ENCODE peak calls at places on chromosome 3, in eight cellular contexts. M, Z, I, L, A, J, Y and U are unnamed samples. For H3K4me1, the result is how much of the 10 kb centered on the place peaks cover.

GRCh38 chr3:133869601-133870000 is 26.1 kb downstream of the RAB6B start:
- DNase-seq in J (no peak), M (no peak), A (no peak), I (no peak), Y (no peak), Z (no peak), L (no peak), U (no peak)

GRCh38 chr3:2180661-2181060 is 82.0 kb downstream of the CNTN4 start:
- DNase-seq in A (no peak), Z (no peak), I (no peak), M (no peak), J (no peak), L (no peak), Y (no peak), U (no peak)

GRCh38 chr3:108202080-108202479 is 20.1 kb downstream of the IFT57 start:
- DNase-seq in L (no peak), M (no peak), A (no peak), Y (no peak), J (no peak), Z (no peak), I (peak), U (no peak)

GRCh38 chr3:169295126-169295525 is 368.4 kb downstream of the MECOM start:
- DNase-seq in Y (no peak), A (no peak), Z (no peak), I (peak), L (no peak), J (no peak), M (peak), U (no peak)

GRCh38 chr3:141237701-141238521 is 6.3 kb downstream of the PXYLP1 start:
- DNase-seq in Y (no peak), A (peak), J (no peak), I (no peak), M (no peak), L (peak), Z (peak), U (peak)

GRCh38 chr3:159586587-159587202 is 401.9 kb upstream of the IL12A start:
- DNase-seq in J (no peak), A (no peak), L (no peak), I (peak), M (peak), Y (peak), Z (no peak), U (no peak)

GRCh38 chr3:107498646-107499045 is 24.1 kb upstream of the BBX start:
- DNase-seq in I (no peak), M (no peak), A (no peak), L (no peak), Y (no peak), J (no peak), Z (no peak), U (no peak)

GRCh38 chr3:194472290-194472920 is 14.4 kb downstream of the ATP13A3 start:
- DNase-seq in A (no peak), I (peak), M (peak), J (no peak), Z (peak), L (no peak), Y (peak), U (no peak)

GRCh38 chr3:64687781-64688515 is at the start of gene ADAMTS9:
- DNase-seq in M (no peak), I (peak), Y (no peak), L (peak), A (peak), Z (peak), J (peak), U (peak)

GRCh38 chr3:11498646-11499045 is 145.1 kb downstream of the VGLL4 start:
- DNase-seq in L (no peak), M (no peak), Y (peak), I (peak), J (peak), Z (no peak), A (peak), U (no peak)

GRCh38 chr3:197154-197855 is 742 bp downstream of the CHL1 start:
- DNase-seq in A (no peak), L (peak), Z (no peak), I (no peak), Y (no peak), M (no peak), J (no peak), U (no peak)

GRCh38 chr3:42539871-42540714 is 37.6 kb downstream of the VIPR1 start:
- DNase-seq in Z (peak), A (peak), L (no peak), M (peak), Y (peak), J (peak), I (no peak), U (no peak)

GRCh38 chr3:118262800-118263402 is 771.7 kb downstream of the IGSF11 start:
- DNase-seq in M (no peak), A (no peak), L (no peak), Z (no peak), I (no peak), Y (no peak), J (no peak), U (no peak)

GRCh38 chr3:111616417-111617105 is 21.4 kb upstream of the ZBED2 start:
- DNase-seq in Y (peak), M (no peak), J (no peak), L (no peak), Z (no peak), I (peak), A (no peak), U (no peak)

GRCh38 chr3:58022490-58022889 is 14.3 kb downstream of the FLNB start:
- DNase-seq in A (no peak), I (no peak), L (no peak), M (no peak), Y (no peak), J (no peak), Z (no peak), U (no peak)

GRCh38 chr3:15557511-15557946 is 36.0 kb upstream of the COLQ start:
- DNase-seq in M (peak), Z (peak), J (peak), A (peak), I (peak), Y (peak), L (no peak), U (peak)

GRCh38 chr3:96466441-96466840 is 348.0 kb upstream of the EPHA6 start:
- DNase-seq in Y (no peak), J (no peak), A (no peak), Z (no peak), M (no peak), I (no peak), L (no peak), U (no peak)

GRCh38 chr3:77577264-77577663 is 537.4 kb downstream of the ROBO2 start:
- DNase-seq in L (no peak), Z (no peak), M (no peak), I (no peak), J (no peak), Y (no peak), A (no peak), U (no peak)

GRCh38 chr3:14563946-14564539 is 23.9 kb upstream of the GRIP2 start:
- DNase-seq in A (no peak), I (no peak), M (no peak), Z (no peak), Y (no peak), J (no peak), L (peak), U (no peak)

GRCh38 chr3:179421500-179421899 is 29.8 kb downstream of the GNB4 start:
- DNase-seq in A (no peak), M (no peak), I (peak), L (no peak), J (no peak), Y (no peak), Z (no peak), U (no peak)

GRCh38 chr3:32816439-32817194 is 1.2 kb upstream of the TRIM71 start:
- DNase-seq in M (no peak), Z (no peak), L (no peak), A (no peak), I (no peak), Y (peak), J (no peak), U (no peak)

GRCh38 chr3:186642014-186642413 is 1.8 kb downstream of the FETUB start:
- DNase-seq in M (no peak), Y (no peak), L (no peak), Z (no peak), I (no peak), A (no peak), J (no peak), U (no peak)

GRCh38 chr3:62248831-62249776 is 124.2 kb downstream of the FEZF2 start:
- DNase-seq in M (no peak), L (no peak), J (no peak), A (no peak), I (peak), Z (no peak), Y (no peak), U (no peak)

GRCh38 chr3:167467848-167468611 is 5.8 kb downstream of the SERPINI2 start:
- DNase-seq in Y (peak), J (no peak), M (no peak), A (no peak), Z (no peak), I (no peak), L (no peak), U (no peak)

GRCh38 chr3:148146947-148147346 is 550.8 kb upstream of the AGTR1 start:
- DNase-seq in Z (no peak), J (no peak), M (no peak), L (no peak), I (peak), Y (no peak), A (no peak), U (no peak)

GRCh38 chr3:133262371-133262770 is 137.5 kb upstream of the BFSP2 start:
- DNase-seq in Y (no peak), L (no peak), I (no peak), Z (no peak), M (no peak), A (no peak), J (no peak), U (no peak)

GRCh38 chr3:150168694-150169093 is 198.0 kb upstream of the PFN2 start:
- DNase-seq in J (peak), I (peak), Y (no peak), A (no peak), Z (no peak), L (no peak), M (no peak), U (peak)

GRCh38 chr3:179760944-179761343 is 108.1 kb downstream of the USP13 start:
- DNase-seq in Z (no peak), Y (peak), A (no peak), J (peak), I (peak), L (no peak), M (no peak), U (peak)

DNA sequence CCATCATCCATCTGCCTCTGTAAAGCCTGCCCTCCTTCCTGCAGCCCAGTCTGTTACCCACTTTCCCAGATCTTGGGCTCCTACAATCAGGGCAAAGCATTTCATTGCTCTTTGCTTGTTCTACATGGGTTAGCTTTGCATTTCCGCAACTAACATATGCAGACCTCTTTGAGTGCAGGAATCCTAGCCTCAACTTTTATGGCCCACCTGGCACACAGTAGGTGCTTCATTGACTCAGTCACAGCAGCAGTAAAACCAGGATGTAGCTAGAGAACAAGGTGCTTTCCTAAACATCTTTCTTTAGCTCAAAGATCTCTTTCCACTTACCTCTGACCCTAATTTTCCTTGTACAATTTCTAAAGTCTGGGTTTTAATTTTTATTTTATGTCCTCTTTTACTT is 3.5 kb downstream of the CD80 start:
- DNase-seq in Y (no peak), J (no peak), I (no peak), L (no peak), Z (no peak), M (no peak), A (no peak), U (no peak)
- H3K4me3 ChIP-seq in Y (no peak), J (no peak), I (no peak), L (no peak), Z (no peak), M (no peak), A (no peak), U (no peak)

GRCh38 chr3:139185482-139185881 is 140.8 kb upstream of the PRR23C start:
- DNase-seq in Y (no peak), M (no peak), A (no peak), L (no peak), I (no peak), Z (no peak), J (no peak), U (no peak)
- TF ChIP-seq POLR2A in Y (no peak), M (no peak), A (no peak), L (no peak), I (no peak), Z (no peak), J (no peak), U (no peak)

GRCh38 chr3:41221278-41221677 is 22.0 kb downstream of the CTNNB1 start:
- DNase-seq in I (no peak), A (no peak), Z (no peak), Y (no peak), J (no peak), L (no peak), M (no peak), U (no peak)

GRCh38 chr3:41222508-41222907 is 23.2 kb downstream of the CTNNB1 start:
- DNase-seq in M (no peak), A (no peak), L (no peak), J (no peak), Z (no peak), I (no peak), Y (no peak), U (no peak)

GRCh38 chr3:41223078-41223477 is 23.8 kb downstream of the CTNNB1 start:
- DNase-seq in M (no peak), Z (no peak), J (no peak), Y (no peak), I (no peak), A (no peak), L (no peak), U (no peak)

GRCh38 chr3:41223691-41224090 is 24.4 kb downstream of the CTNNB1 start:
- DNase-seq in J (no peak), Y (no peak), I (no peak), Z (no peak), L (no peak), A (no peak), M (no peak), U (no peak)

GRCh38 chr3:41222012-41222411 is 22.7 kb downstream of the CTNNB1 start:
- DNase-seq in A (no peak), M (no peak), Z (no peak), L (no peak), J (no peak), Y (no peak), I (no peak), U (no peak)
- H3K4me1 ChIP-seq in A (under half), M (under half), Z (under half), L (half or more), J (half or more), Y (half or more), I (under half), U (half or more)

GRCh38 chr3:163273694-163274093 is 1777.1 kb downstream of the OTOL1 start:
- DNase-seq in J (no peak), M (no peak), Y (no peak), I (no peak), A (no peak), L (no peak), Z (no peak), U (no peak)
- H3K4me3 ChIP-seq in J (no peak), M (no peak), Y (no peak), I (no peak), A (no peak), L (no peak), Z (no peak), U (no peak)

GRCh38 chr3:129425619-129426018 is 2.8 kb downstream of the EFCAB12 start:
- DNase-seq in Y (no peak), I (no peak), M (no peak), J (no peak), A (no peak), L (no peak), Z (no peak), U (no peak)

GRCh38 chr3:129429597-129429996 is 1.2 kb upstream of the EFCAB12 start:
- DNase-seq in L (no peak), I (no peak), M (no peak), A (no peak), Z (no peak), J (no peak), Y (no peak), U (no peak)

GRCh38 chr3:129429080-129429451 is 630 bp upstream of the EFCAB12 start:
- DNase-seq in J (no peak), Y (no peak), A (no peak), Z (no peak), L (no peak), I (no peak), M (no peak), U (no peak)

GRCh38 chr3:129428020-129428381 is 435 bp downstream of the EFCAB12 start:
- DNase-seq in L (no peak), Z (no peak), I (no peak), A (no peak), M (no peak), J (no peak), Y (no peak), U (no peak)

DNA sequence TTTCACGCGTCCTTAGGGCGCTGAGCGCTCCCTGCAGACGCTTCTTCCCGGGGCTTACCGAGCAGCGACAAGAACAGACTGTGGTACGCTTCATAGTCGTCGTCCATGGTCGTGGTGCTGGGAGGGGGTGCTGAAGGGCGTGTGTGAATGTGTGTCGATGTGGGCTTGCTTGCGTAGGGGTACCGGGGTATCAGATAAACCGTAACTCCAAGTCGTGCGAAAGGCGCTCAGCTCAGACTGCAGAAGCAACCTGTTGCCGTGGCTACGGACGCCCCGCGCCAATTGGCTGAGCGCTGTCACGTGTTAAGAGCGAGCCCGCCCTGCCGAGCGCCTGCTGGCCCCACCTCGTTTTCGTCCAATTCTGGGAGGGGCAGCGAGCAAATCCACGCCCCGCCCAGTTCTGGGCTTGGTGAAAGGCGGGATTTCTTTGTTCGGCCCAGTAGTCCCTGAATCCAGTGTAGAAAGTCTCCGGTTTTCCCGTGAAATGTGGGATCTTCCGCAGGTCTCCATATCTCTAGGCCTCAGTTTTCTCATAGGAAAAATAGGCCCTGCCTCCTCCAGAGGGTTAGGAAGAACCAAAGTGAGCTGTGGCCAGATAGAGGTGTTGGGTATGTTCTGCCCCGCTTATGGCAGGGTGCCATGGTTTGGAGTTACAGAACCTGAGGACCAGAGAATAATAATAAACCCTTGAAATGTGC is at the start of gene EFCAB12:
- DNase-seq in J (peak), A (peak), I (peak), M (no peak), Y (peak), L (peak), Z (peak), U (peak)
- TF ChIP-seq POLR2A in J (peak), A (no peak), I (no peak), M (no peak), Y (peak), L (peak), Z (no peak), U (no peak)

DNA sequence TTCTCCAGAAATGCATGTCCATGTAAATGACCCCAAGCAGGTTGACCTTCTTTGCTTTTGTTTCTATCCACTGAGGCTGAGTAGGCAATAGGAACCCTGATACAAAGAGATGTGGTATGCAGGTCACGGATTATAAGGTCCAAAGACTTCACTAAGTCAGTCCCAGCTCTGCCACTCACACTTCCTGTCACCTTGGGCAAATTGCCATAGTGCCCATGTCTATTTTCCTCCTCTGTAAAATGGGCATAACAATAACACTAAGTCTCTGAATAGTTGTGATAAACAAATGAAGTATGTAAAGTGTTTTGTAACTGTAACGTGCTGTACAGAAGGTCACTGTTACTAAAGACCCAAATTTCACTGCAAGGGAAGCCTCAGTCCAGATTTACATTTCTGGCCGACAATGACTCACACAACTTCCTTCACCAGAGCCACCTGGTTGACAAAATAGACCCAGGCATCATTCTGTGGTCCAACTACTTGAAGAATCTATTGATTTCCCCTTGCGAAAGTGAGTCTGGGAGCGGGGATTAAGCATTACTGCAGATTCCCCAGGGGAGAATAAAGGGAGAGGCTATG is 175.4 kb upstream of the LPP start:
- DNase-seq in Z (no peak), A (no peak), Y (no peak), I (peak), J (no peak), M (no peak), L (no peak), U (no peak)
- H3K4me1 ChIP-seq in Z (under half), A (under half), Y (under half), I (under half), J (under half), M (under half), L (under half), U (half or more)

DNA sequence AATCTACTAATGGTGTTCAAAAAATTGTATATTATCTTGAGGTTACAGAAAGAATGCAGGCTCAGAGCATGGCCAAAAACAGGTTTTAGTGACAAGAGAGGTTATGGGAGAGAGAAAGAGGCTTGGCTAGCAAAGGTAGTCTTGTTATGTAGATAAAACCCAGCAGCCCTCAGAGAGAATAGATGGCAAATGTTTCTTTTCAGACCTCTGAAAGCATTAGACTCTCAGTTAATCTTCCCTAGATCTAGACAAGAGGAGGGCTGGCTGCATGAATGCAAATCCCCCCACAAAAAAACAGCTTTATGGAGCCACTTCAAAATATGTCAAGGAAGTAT is 62.2 kb downstream of the OSTN start:
- DNase-seq in J (no peak), M (no peak), Z (no peak), A (no peak), I (no peak), L (no peak), Y (no peak), U (no peak)
- H3K4me3 ChIP-seq in J (no peak), M (no peak), Z (no peak), A (no peak), I (no peak), L (no peak), Y (no peak), U (no peak)

DNA sequence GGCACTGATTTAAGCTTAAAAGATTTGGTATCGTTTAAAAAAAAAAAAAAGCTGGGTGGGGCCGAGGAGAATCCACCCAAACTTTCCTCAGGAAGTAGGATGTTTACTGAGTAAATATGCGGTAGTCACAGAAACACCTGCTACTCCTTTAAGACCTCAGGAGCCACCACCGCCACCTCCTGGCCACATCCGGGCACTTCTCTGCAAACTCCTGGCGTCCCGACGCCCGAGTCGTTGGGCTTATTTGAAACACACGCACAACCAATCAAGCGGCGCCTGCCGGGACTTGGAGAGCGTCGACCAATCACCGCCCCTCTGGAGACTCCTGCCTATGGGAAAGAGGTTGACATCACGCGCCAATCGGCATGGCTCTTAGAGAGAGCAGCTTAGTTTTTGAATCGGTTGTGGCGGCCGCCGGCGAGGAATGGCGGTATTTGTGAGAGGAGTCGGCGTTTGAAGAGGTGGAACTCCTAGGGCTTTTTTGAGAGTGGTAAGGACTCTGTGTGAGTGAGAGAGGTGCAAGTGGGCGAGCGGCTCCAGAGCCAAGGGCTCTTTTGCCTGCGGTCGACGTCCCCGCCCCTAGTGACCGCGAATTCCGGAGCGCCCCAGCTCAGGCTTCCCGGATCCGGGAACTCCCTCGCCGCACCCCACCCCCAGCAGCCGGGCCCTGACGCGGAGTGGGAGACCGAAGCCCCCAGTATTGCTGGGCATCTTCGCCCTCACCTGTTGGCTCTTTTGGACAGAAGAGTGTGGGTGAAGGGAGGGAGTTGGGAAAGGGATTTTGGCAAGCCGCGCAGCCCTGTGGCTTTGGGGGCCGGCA is at the start of gene ECT2:
- DNase-seq in M (peak), J (peak), Y (peak), I (peak), L (peak), A (peak), Z (peak), U (peak)
- TF ChIP-seq POLR2A in M (no peak), J (no peak), Y (peak), I (no peak), L (peak), A (no peak), Z (peak), U (peak)